ENCODE peak calls at places on chromosomes 11 and 22, in nine cellular contexts. M is HT1080; A is DMS153; D is HEK293T; Q is stimulated activated CD8-positive, alpha-beta memory T cell treated with anti-CD3 and anti-CD28 coated beads, Interleukin-2, amount 100 ng/mL, for 48 hours; O is T follicular helper cell; R is iris pigment epithelial cell; B is NCI-H345; Y is mammary epithelial cell. I is an unnamed sample.

GRCh38 chr11:106959800-106960199 is 58.5 kb downstream of the GUCY1A2 start:
- DNase-seq in M (no peak), A (no peak), D (no peak), Q (no peak), O (no peak), R (peak; percentile 62), B (no peak), Y (no peak), I (no peak)

GRCh38 chr11:65557280-65558001 is 718 bp downstream of the LTBP3 start:
- DNase-seq in M (no peak), A (no peak), D (no peak), Q (no peak), O (no peak), R (no peak), B (no peak), Y (no peak), I (peak; percentile 32)

GRCh38 chr11:35138949-35139881 is at the start of gene CD44:
- DNase-seq in M (peak; percentile 93), A (no peak), D (no peak), Q (peak; percentile 66), O (peak; percentile 81), R (peak; percentile 76), B (peak; percentile 33), Y (peak; percentile 89), I (peak; percentile 81)

GRCh38 chr22:28155808-28156207 is 236.8 kb upstream of the PITPNB start:
- DNase-seq in M (no peak), A (no peak), D (no peak), Q (no peak), O (no peak), R (peak; percentile 28), B (no peak), Y (no peak), I (no peak)

GRCh38 chr11:44622190-44622650 is 56.8 kb downstream of the CD82 start:
- DNase-seq in M (no peak), A (no peak), D (no peak), Q (no peak), O (no peak), R (no peak), B (no peak), Y (no peak), I (peak; percentile 12)

GRCh38 chr11:34299284-34299961 is 58.4 kb downstream of the ABTB2 start:
- DNase-seq in M (no peak), A (no peak), D (no peak), Q (no peak), O (no peak), R (no peak), B (no peak), Y (no peak), I (peak; percentile 43)

GRCh38 chr11:110295487-110296225 is 758 bp downstream of the RDX start:
- DNase-seq in M (peak; percentile 57), A (no peak), D (peak; percentile 53), Q (peak; percentile 39), O (peak; percentile 10), R (peak; percentile 56), B (peak; percentile 44), Y (peak; percentile 56), I (peak; percentile 86)

GRCh38 chr11:2209370-2209801 is 37.8 kb upstream of the TH start:
- DNase-seq in M (no peak), A (no peak), D (no peak), Q (no peak), O (no peak), R (no peak), B (no peak), Y (no peak), I (no peak)

GRCh38 chr22:41204992-41205900 is at the start of gene L3MBTL2:
- DNase-seq in M (peak; percentile 96), A (peak; percentile 96), D (peak; percentile 99), Q (peak; percentile 98), O (peak; percentile 99), R (peak; percentile 96), B (peak; percentile 97), Y (peak; percentile 95), I (peak; percentile 95)

GRCh38 chr22:28019881-28020861 is 101.1 kb upstream of the PITPNB start:
- DNase-seq in M (peak; percentile 57), A (peak; percentile 32), D (peak; percentile 89), Q (peak; percentile 56), O (peak; percentile 37), R (peak; percentile 52), B (peak; percentile 55), Y (peak; percentile 23), I (peak; percentile 93)

GRCh38 chr22:28904211-28904808 is 20.9 kb downstream of the ZNRF3 start:
- DNase-seq in M (no peak), A (no peak), D (no peak), Q (no peak), O (no peak), R (peak; percentile 63), B (no peak), Y (no peak), I (no peak)

GRCh38 chr22:37428649-37429586 is 1.6 kb upstream of the ELFN2 start:
- DNase-seq in M (peak; percentile 61), A (no peak), D (peak; percentile 83), Q (peak; percentile 38), O (peak; percentile 39), R (peak; percentile 38), B (no peak), Y (no peak), I (peak; percentile 80)

GRCh38 chr11:132037961-132038360 is 667.5 kb downstream of the NTM start:
- DNase-seq in M (no peak), A (no peak), D (no peak), Q (no peak), O (no peak), R (no peak), B (no peak), Y (no peak), I (no peak)

GRCh38 chr22:20494978-20495860 is at the start of gene KLHL22:
- DNase-seq in M (no peak), A (no peak), D (peak; percentile 66), Q (peak; percentile 36), O (no peak), R (peak; percentile 38), B (peak; percentile 50), Y (peak; percentile 37), I (peak; percentile 77)

GRCh38 chr11:126494831-126495230 is 139.3 kb downstream of the ST3GAL4 start:
- DNase-seq in M (no peak), A (no peak), D (no peak), Q (no peak), O (no peak), R (no peak), B (no peak), Y (no peak), I (no peak)

I was measured in retina.